ENCODE peak calls at places on chromosomes 5 and 9, in five cellular contexts. U, J, E, C and B are unnamed samples.

GRCh38 chr5:178207183-178207916 is 3.0 kb downstream of the HNRNPAB start:
- DNase-seq in U (peak), J (peak), E (no peak), C (peak), B (no peak)

GRCh38 chr5:146588806-146589355 is 72.9 kb upstream of the GPR151 start:
- DNase-seq in U (no peak), J (no peak), E (no peak), C (no peak), B (no peak)

GRCh38 chr5:93092349-93093105 is 488.5 kb downstream of the NR2F1-AS1 start:
- DNase-seq in U (peak), J (no peak), E (no peak), C (peak), B (no peak)

GRCh38 chr9:87713278-87713989 is 12.5 kb upstream of the CTSL start:
- DNase-seq in U (peak), J (peak), E (peak), C (peak), B (no peak)

GRCh38 chr9:20225841-20226240 is 396.5 kb downstream of the MLLT3 start:
- DNase-seq in U (no peak), J (no peak), E (no peak), C (no peak), B (no peak)

GRCh38 chr5:53200309-53200708 is 90.8 kb upstream of the MOCS2 start:
- DNase-seq in U (no peak), J (no peak), E (no peak), C (no peak), B (no peak)

GRCh38 chr9:105275938-105276337 is 31.5 kb downstream of the SLC44A1 start:
- DNase-seq in U (no peak), J (no peak), E (no peak), C (no peak), B (no peak)

GRCh38 chr9:4548796-4549725 is 58.8 kb downstream of the SLC1A1 start:
- DNase-seq in U (peak), J (no peak), E (no peak), C (peak), B (no peak)

GRCh38 chr9:74551266-74551665 is 54.1 kb downstream of the RORB start:
- DNase-seq in U (peak), J (no peak), E (no peak), C (no peak), B (no peak)

GRCh38 chr5:82975812-82976211 is 101.4 kb downstream of the TMEM167A start:
- DNase-seq in U (peak), J (no peak), E (peak), C (no peak), B (no peak)

GRCh38 chr9:4739587-4740372 is 1.2 kb downstream of the AK3 start:
- DNase-seq in U (peak), J (no peak), E (no peak), C (no peak), B (no peak)

GRCh38 chr9:99628843-99629242 is 192.8 kb upstream of the NR4A3 start:
- DNase-seq in U (no peak), J (no peak), E (no peak), C (no peak), B (no peak)

GRCh38 chr5:88885043-88885442 is 2.1 kb upstream of the MEF2C start:
- DNase-seq in U (no peak), J (no peak), E (no peak), C (peak), B (no peak)
- H3K4me3 ChIP-seq in U (no peak), J (no peak), E (no peak), C (no peak), B (no peak)

GRCh38 chr5:149406979-149407306 is 27.9 kb upstream of the IL17B start:
- DNase-seq in U (no peak), J (no peak), E (no peak), C (no peak), B (no peak)

GRCh38 chr5:149403923-149404745 is 25.0 kb upstream of the IL17B start:
- DNase-seq in U (peak), J (no peak), E (no peak), C (peak), B (no peak)

GRCh38 chr5:149406203-149406978 is 27.3 kb upstream of the IL17B start:
- DNase-seq in U (no peak), J (peak), E (no peak), C (peak), B (no peak)

GRCh38 chr5:149405550-149406202 is 26.6 kb upstream of the IL17B start:
- DNase-seq in U (no peak), J (peak), E (no peak), C (peak), B (no peak)

DNA sequence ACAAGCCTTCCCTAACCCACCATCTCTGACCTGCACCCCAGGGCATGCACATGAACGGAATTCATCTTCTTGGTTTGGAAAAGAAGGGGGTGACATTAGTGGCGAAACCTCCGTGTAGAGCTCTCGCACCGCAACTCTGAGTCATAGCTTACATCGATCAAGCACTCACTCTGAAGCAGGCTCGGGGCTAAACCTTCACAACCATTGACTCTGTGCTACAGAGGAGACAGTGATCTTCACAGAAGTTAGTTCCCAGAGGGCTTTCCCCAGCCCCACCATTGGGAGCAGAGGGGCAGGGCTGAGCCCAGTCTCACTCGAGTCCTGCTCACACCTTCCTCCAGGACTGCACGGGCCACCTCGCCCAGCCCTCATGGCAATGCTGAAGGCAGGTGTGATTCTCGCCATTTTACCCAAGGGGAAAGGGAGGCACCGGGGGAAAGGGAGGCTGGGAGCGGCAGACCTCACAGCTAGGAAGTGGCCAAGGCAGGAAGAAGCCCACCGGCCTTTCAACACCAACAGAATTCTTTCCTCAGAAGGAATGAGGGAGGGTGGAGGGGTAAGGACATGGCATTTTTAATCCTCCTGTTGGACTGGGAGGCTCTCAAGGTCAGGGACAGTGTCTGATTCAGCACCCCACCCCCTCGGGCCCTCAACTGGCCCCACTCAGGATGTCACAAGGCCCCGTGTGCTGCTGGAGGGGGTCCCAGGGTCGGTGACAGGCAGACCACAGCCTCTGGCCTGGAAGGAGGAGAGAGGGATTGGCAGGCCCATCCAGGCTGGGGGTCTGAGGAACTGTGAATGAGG is 25.9 kb upstream of the IL17B start:
- DNase-seq in U (peak), J (no peak), E (no peak), C (peak), B (no peak)
- H3K4me3 ChIP-seq in U (no peak), J (no peak), E (no peak), C (peak), B (no peak)

GRCh38 chr9:111036946-111037743 is 1.1 kb downstream of the LPAR1 start:
- DNase-seq in U (peak), J (no peak), E (peak), C (peak), B (no peak)
- H3K4me3 ChIP-seq in U (peak), J (peak), E (peak), C (peak), B (no peak)

GRCh38 chr5:134099288-134099872 is 15.1 kb upstream of the TCF7 start:
- DNase-seq in U (no peak), J (no peak), E (no peak), C (no peak), B (no peak)
- H3K4me3 ChIP-seq in U (no peak), J (no peak), E (no peak), C (no peak), B (peak)

DNA sequence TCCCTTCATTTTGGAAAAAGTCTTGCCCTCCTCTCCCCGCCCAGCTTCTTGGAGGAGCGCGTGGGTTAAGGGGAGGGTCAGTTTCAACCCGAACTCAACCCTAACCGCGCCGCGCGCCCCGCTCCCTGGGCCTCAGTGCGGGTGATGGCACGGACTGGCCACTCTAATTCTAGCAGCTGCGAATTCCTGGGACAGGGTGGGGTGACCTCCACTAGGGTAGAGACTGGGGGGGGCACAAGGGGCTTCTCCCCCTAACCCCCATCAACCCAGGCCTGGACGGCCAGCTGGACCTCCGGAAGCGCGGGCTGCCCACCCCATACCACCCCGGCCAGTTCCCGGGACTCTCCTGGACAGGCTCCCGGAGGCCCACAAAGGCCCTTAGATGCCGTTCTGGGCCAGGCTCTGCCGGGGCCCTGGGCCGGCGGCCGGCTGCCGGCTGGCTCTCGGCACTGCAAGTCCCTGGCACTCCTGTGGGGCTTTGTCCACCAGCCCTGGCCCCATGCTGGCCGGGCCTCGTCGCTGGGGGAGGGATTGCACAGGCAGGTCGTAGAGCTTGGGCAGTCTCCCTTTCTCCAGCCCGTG is 7.2 kb upstream of the PSD2 start:
- DNase-seq in U (no peak), J (peak), E (no peak), C (peak), B (no peak)
- H3K4me3 ChIP-seq in U (peak), J (peak), E (no peak), C (peak), B (no peak)

GRCh38 chr9:129038109-129038852 is 1.9 kb downstream of the MIGA2 start:
- DNase-seq in U (no peak), J (no peak), E (no peak), C (no peak), B (no peak)
- H3K4me3 ChIP-seq in U (peak), J (peak), E (no peak), C (peak), B (no peak)

GRCh38 chr5:172763120-172763464 is 7.9 kb downstream of the DUSP1 start:
- DNase-seq in U (no peak), J (no peak), E (no peak), C (no peak), B (no peak)

GRCh38 chr5:172768098-172768572 is 2.9 kb downstream of the DUSP1 start:
- DNase-seq in U (no peak), J (no peak), E (no peak), C (no peak), B (no peak)

GRCh38 chr5:172764861-172765765 is 5.9 kb downstream of the DUSP1 start:
- DNase-seq in U (peak), J (peak), E (peak), C (peak), B (peak)

GRCh38 chr5:172766287-172767104 is 4.5 kb downstream of the DUSP1 start:
- DNase-seq in U (peak), J (peak), E (no peak), C (peak), B (no peak)

GRCh38 chr5:172765766-172766286 is 5.2 kb downstream of the DUSP1 start:
- DNase-seq in U (peak), J (no peak), E (no peak), C (no peak), B (no peak)
- H3K4me3 ChIP-seq in U (peak), J (peak), E (peak), C (peak), B (no peak)

GRCh38 chr5:72956324-72957140 is 691 bp downstream of the FCHO2 start:
- DNase-seq in U (peak), J (peak), E (no peak), C (peak), B (no peak)

GRCh38 chr5:72959257-72959656 is 3.4 kb downstream of the FCHO2 start:
- DNase-seq in U (no peak), J (no peak), E (no peak), C (no peak), B (no peak)

GRCh38 chr5:72955768-72956323 is at the start of gene FCHO2:
- DNase-seq in U (peak), J (peak), E (peak), C (peak), B (peak)

GRCh38 chr5:72955143-72955767 is 586 bp upstream of the FCHO2 start:
- DNase-seq in U (peak), J (no peak), E (no peak), C (no peak), B (no peak)

GRCh38 chr5:72957337-72957736 is 1.5 kb downstream of the FCHO2 start:
- DNase-seq in U (no peak), J (no peak), E (no peak), C (no peak), B (no peak)
- H3K4me3 ChIP-seq in U (peak), J (peak), E (peak), C (peak), B (no peak)

GRCh38 chr9:36996677-36997076 is 37.4 kb downstream of the PAX5 start:
- DNase-seq in U (no peak), J (no peak), E (no peak), C (no peak), B (no peak)
- H3K4me3 ChIP-seq in U (no peak), J (no peak), E (no peak), C (no peak), B (no peak)